ENCODE peak calls at places on chromosomes 12 and 14, in ten cellular contexts. Y, Q, S, U, F, P, N, A, W and I are unnamed samples.

GRCh38 chr14:100030441-100031153 is 34.6 kb upstream of the EVL start:
- DNase-seq in Y (no peak), Q (peak; percentile 95), S (no peak), U (no peak), F (no peak), P (no peak), N (peak; percentile 92), A (no peak), W (no peak), I (no peak)

GRCh38 chr12:12628013-12628412 is 16.3 kb downstream of the CREBL2 start:
- DNase-seq in Y (no peak), Q (peak; percentile 38), S (no peak), U (no peak), F (no peak), P (no peak), N (peak; percentile 55), A (no peak), W (no peak), I (no peak)

GRCh38 chr14:105982664-105983063 is 456.3 kb downstream of the TMEM121 start:
- DNase-seq in Y (no peak), Q (no peak), S (no peak), U (no peak), F (no peak), P (no peak), N (no peak), A (no peak), W (no peak), I (no peak)

GRCh38 chr12:26369588-26369987 is 174.2 kb downstream of the SSPN start:
- DNase-seq in Y (no peak), Q (peak; percentile 94), S (no peak), U (no peak), F (no peak), P (peak; percentile 63), N (peak; percentile 90), A (no peak), W (no peak), I (peak; percentile 8)

GRCh38 chr14:92986254-92987147 is 63.6 kb downstream of the CHGA start:
- DNase-seq in Y (no peak), Q (peak; percentile 70), S (no peak), U (no peak), F (peak; percentile 39), P (no peak), N (peak; percentile 53), A (no peak), W (peak; percentile 69), I (no peak)

GRCh38 chr12:89040146-89040964 is 311.9 kb downstream of the DUSP6 start:
- DNase-seq in Y (peak; percentile 57), Q (peak; percentile 44), S (peak; percentile 7), U (no peak), F (no peak), P (no peak), N (peak; percentile 74), A (no peak), W (no peak), I (no peak)

GRCh38 chr12:14961466-14962155 is at the start of gene ARHGDIB:
- DNase-seq in Y (peak; percentile 94), Q (no peak), S (peak; percentile 84), U (peak; percentile 32), F (peak; percentile 22), P (no peak), N (peak; percentile 80), A (no peak), W (no peak), I (no peak)

GRCh38 chr12:123705935-123706334 is 6.2 kb upstream of the ATP6V0A2 start:
- DNase-seq in Y (peak; percentile 10), Q (no peak), S (no peak), U (no peak), F (no peak), P (no peak), N (no peak), A (peak; percentile 19), W (peak; percentile 25), I (no peak)

GRCh38 chr12:45409966-45410365 is 194.1 kb downstream of the ANO6 start:
- DNase-seq in Y (no peak), Q (peak; percentile 93), S (no peak), U (no peak), F (no peak), P (no peak), N (peak; percentile 9), A (no peak), W (no peak), I (no peak)

DNA sequence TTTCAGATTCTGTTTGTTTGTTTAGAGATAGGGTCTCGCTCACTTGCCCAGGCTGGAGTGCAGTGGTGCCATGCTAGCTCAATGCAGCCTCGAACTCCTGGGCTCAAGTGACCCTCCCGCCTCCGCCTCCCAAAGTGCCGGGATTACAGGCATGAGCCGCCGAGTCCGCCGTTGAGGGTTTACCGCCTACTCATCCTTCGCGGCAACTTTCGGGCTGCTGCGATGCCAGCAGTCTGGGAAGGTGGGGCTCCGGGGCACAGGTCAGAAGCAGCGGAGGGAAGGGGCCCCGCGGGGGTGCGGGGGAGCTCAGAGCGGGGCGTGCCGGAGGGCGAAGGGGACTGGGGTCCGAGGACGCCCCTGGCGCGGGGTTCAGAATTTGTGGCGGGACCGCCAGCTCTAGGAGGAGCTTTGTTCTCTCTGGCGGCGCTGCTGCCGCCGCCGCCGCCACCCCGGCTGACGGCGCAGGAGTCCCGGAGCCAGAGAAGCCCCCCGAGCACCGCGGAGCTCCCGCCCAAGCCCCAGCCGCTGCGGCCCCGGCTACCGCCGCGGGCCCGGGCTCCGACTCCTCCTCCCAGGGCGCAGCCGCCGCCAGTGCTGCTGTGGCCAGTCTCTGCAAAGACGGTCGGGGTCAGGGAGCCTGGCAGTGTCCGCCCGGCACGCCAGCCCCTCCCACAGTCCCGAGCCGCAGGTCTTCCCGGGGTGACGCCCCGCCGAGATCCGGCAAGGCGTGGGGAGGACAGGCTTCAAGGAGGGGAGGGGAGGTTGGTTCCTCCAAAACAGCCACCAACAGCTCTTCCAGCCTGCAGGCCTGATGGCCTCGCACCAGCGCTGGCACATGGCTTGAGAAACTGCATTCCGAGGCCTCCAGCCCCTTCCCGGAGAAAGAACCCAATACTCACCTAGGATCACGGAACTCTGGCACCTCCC is 10.9 kb upstream of the KRT77 start:
- DNase-seq in Y (no peak), Q (no peak), S (no peak), U (no peak), F (no peak), P (peak; percentile 77), N (no peak), A (no peak), W (peak; percentile 67), I (peak; percentile 89)
- H3K4me3 ChIP-seq in Y (no peak overlapping the region), Q (no peak overlapping the region), S (no peak overlapping the region), U (peak overlapping the region; percentile 49), F (no peak overlapping the region), P (peak overlapping the region; percentile 53), N (no peak overlapping the region), A (no peak overlapping the region), W (no peak overlapping the region), I (peak overlapping the region; percentile 41)

DNA sequence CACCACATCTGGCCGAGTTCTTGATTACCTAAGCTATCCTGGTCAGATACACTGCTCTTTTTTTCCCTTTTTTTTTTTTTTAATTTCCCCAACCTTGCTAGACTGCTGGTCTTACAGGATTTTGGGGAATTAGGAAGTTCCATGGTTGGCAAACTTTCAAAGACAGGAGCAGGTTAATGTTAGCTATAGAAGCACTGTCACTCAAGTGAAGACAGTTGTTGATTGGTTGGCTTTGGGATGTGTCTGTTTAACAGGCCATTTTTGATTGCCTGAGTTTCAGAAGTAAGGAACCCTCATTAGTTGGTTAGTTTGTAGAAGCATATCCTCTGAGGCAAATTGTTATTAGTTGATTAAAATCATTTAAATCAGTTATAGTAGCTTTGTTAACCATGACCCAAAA is 36.8 kb downstream of the RAP1B start:
- DNase-seq in Y (no peak), Q (no peak), S (no peak), U (no peak), F (no peak), P (no peak), N (no peak), A (no peak), W (no peak), I (no peak)
- H3K36me3 ChIP-seq in Y (peaks cover 85% of the 10 kb centered on the region), Q (peaks cover 10% of the 10 kb centered on the region), S (peaks cover 37% of the 10 kb centered on the region), U (peaks cover 34% of the 10 kb centered on the region), F (no peaks in the 10 kb centered on the region), P (peaks cover 12% of the 10 kb centered on the region), N (peaks cover 3% of the 10 kb centered on the region), A (no peaks in the 10 kb centered on the region), W (peaks cover 38% of the 10 kb centered on the region), I (no peaks in the 10 kb centered on the region)

GRCh38 chr14:60652674-60653387 is 3.6 kb upstream of the SIX1 start:
- DNase-seq in Y (no peak), Q (peak; percentile 23), S (no peak), U (no peak), F (peak; percentile 32), P (peak; percentile 53), N (no peak), A (no peak), W (peak; percentile 36), I (peak; percentile 60)

GRCh38 chr14:60651051-60651935 is 2.0 kb upstream of the SIX1 start:
- DNase-seq in Y (no peak), Q (no peak), S (no peak), U (no peak), F (no peak), P (peak; percentile 63), N (no peak), A (no peak), W (no peak), I (peak; percentile 31)

GRCh38 chr14:60653709-60654161 is 4.5 kb upstream of the SIX1 start:
- DNase-seq in Y (no peak), Q (no peak), S (no peak), U (no peak), F (no peak), P (peak; percentile 16), N (no peak), A (no peak), W (no peak), I (peak; percentile 67)

GRCh38 chr14:60653388-60653690 is 4.1 kb upstream of the SIX1 start:
- DNase-seq in Y (no peak), Q (no peak), S (no peak), U (no peak), F (peak; percentile 14), P (peak; percentile 64), N (no peak), A (no peak), W (peak; percentile 41), I (peak; percentile 74)

GRCh38 chr14:60651936-60652673 is 2.8 kb upstream of the SIX1 start:
- DNase-seq in Y (no peak), Q (peak; percentile 21), S (no peak), U (no peak), F (peak; percentile 52), P (peak; percentile 60), N (no peak), A (no peak), W (peak; percentile 46), I (peak; percentile 71)
- H3K4me3 ChIP-seq in Y (no peak overlapping the region), Q (no peak overlapping the region), S (no peak overlapping the region), U (no peak overlapping the region), F (peak overlapping the region; percentile 10), P (peak overlapping the region; percentile 21), N (no peak overlapping the region), A (no peak overlapping the region), W (peak overlapping the region; percentile 74), I (no peak overlapping the region)

GRCh38 chr14:21431126-21431525 is 24.8 kb downstream of the CHD8 start:
- DNase-seq in Y (no peak), Q (no peak), S (no peak), U (no peak), F (peak; percentile 39), P (no peak), N (no peak), A (no peak), W (no peak), I (no peak)

DNA sequence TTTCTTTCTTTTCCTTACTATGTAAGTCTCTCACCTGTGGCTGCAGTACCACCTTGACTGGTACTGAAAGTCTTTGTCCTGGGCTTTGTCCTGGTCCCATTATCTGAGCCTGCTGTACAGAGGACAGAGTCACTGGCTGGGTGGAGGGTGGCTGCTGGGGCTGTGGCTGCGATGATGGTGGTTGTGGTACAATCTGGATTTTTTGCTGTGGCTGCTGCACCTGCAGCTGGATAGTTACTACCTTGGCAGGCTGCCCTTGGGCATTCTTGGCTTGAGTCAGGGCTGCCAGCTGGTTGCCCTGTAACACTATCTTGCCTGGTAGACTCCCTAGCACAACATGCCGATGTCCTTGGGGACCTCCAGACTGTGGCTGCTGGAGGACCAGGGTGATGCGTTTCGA is 27.0 kb downstream of the CHD8 start:
- DNase-seq in Y (no peak), Q (no peak), S (no peak), U (peak; percentile 54), F (no peak), P (no peak), N (no peak), A (no peak), W (no peak), I (no peak)
- H3K36me3 ChIP-seq in Y (peaks cover 94% of the 10 kb centered on the region), Q (peaks cover 55% of the 10 kb centered on the region), S (peaks cover 78% of the 10 kb centered on the region), U (peaks cover 76% of the 10 kb centered on the region), F (peaks cover 33% of the 10 kb centered on the region), P (peaks cover 32% of the 10 kb centered on the region), N (peaks cover 28% of the 10 kb centered on the region), A (peaks cover 54% of the 10 kb centered on the region), W (peaks cover 74% of the 10 kb centered on the region), I (peaks cover 50% of the 10 kb centered on the region)